ENCODE peak calls at places on chromosomes 13 and 19, in nine cellular contexts. O is A549, K is colonic mucosa, N is heart left ventricle, R is fibroblast of the aortic adventitia, M is suprapubic skin, V is neural crest cell, P is HFFc6, I is dorsolateral prefrontal cortex. Z is an unnamed sample.

GRCh38 chr19:38736413-38737280 is 7.6 kb downstream of the CAPN12 start:
- DNase-seq in M (no peak), V (no peak), R (no peak), N (peak), P (no peak), I (no peak), O (peak), K (peak), Z (peak)

GRCh38 chr13:107680115-107680514 is 535.2 kb downstream of the LIG4 start:
- DNase-seq in P (no peak), I (no peak), R (no peak), M (no peak), O (no peak), V (no peak), K (no peak), N (no peak), Z (no peak)

GRCh38 chr13:48801255-48801654 is 147.5 kb downstream of the CYSLTR2 start:
- DNase-seq in M (no peak), K (no peak), V (no peak), P (peak), I (no peak), N (no peak), O (no peak), R (peak), Z (no peak)

GRCh38 chr13:108093616-108094015 is 121.7 kb downstream of the LIG4 start:
- DNase-seq in K (no peak), P (no peak), R (no peak), I (no peak), V (no peak), M (no peak), N (no peak), O (no peak), Z (no peak)

GRCh38 chr13:21557995-21558394 is 46.0 kb downstream of the MICU2 start:
- DNase-seq in V (no peak), O (peak), P (peak), K (no peak), M (no peak), N (no peak), I (no peak), R (no peak), Z (no peak)

GRCh38 chr19:39307822-39308530 is 11.8 kb downstream of the IFNL1 start:
- DNase-seq in K (no peak), N (no peak), V (no peak), R (no peak), M (peak), P (no peak), I (no peak), O (no peak), Z (no peak)

GRCh38 chr19:46856062-46857022 is 4.5 kb upstream of the ARHGAP35 start:
- DNase-seq in O (peak), R (peak), N (peak), M (peak), P (peak), V (peak), I (peak), K (peak), Z (peak)

GRCh38 chr13:79128158-79128557 is 277.9 kb downstream of the RBM26 start:
- DNase-seq in K (no peak), O (peak), I (no peak), N (no peak), M (no peak), P (peak), V (no peak), R (peak), Z (no peak)

GRCh38 chr13:25587581-25587980 is 215.8 kb downstream of the ATP8A2 start:
- DNase-seq in K (no peak), P (no peak), I (no peak), O (no peak), V (no peak), M (no peak), R (no peak), N (no peak), Z (no peak)

DNA sequence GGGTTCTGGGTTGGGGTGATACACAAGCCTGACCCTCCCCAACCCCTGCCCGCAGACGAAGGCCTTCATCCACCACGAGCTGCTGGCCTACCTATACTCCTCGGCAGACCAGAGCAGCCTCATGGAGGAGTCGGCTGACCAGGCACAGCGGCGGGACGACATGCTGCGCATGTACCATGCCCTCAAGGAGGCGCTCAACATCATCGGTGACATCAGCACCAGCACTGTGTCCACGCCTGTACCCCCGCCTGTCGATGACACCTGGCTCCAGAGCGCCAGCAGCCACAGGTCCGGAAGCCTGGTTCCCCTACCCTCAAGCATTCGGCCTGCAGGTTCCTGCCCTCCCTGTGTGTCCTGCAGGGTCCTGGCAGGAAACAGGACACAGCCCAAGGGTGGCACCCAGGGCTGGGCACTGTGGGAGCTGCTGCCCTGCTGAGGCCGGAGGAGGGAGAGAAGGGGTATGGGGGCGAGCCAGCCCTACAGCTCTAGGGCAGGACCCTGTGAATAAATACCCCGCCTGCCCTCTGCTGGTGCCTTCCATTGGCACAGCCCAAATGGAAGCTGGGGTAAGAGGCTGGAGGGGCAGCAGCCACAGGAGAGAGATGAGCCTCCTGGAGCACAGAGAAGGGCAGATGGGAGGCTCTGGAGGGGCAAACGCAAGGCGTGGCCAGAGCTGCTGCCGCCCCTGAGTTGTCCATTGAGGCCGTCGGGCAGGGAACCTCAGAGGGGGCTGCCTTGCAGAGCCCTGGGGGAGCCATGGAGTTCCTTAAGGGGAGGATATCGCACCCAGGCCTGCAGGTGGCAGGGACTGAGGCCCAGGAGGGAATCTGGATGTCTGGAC is 6.8 kb downstream of the TMED1 start:
- DNase-seq in V (no peak), I (no peak), R (no peak), O (no peak), P (no peak), K (no peak), M (no peak), N (no peak), Z (no peak)
- TF ChIP-seq CTCF in V (peak), I (no peak), R (peak), O (peak), P (peak), K (no peak), M (no peak), N (no peak), Z (no peak)

GRCh38 chr19:4140237-4140711 is 13.2 kb upstream of the CREB3L3 start:
- DNase-seq in P (peak), N (no peak), O (peak), V (peak), K (peak), R (peak), M (no peak), I (peak), Z (no peak)
- TF ChIP-seq CTCF in P (peak), N (peak), O (peak), V (peak), K (peak), R (peak), M (peak), I (peak), Z (no peak)

GRCh38 chr19:56155124-56155687 is 14.1 kb downstream of the ZNF444 start:
- DNase-seq in P (no peak), I (peak), R (no peak), N (no peak), V (no peak), M (no peak), O (peak), K (no peak), Z (no peak)
- TF ChIP-seq CTCF in P (peak), I (no peak), R (peak), N (peak), V (peak), M (peak), O (peak), K (no peak), Z (no peak)

DNA sequence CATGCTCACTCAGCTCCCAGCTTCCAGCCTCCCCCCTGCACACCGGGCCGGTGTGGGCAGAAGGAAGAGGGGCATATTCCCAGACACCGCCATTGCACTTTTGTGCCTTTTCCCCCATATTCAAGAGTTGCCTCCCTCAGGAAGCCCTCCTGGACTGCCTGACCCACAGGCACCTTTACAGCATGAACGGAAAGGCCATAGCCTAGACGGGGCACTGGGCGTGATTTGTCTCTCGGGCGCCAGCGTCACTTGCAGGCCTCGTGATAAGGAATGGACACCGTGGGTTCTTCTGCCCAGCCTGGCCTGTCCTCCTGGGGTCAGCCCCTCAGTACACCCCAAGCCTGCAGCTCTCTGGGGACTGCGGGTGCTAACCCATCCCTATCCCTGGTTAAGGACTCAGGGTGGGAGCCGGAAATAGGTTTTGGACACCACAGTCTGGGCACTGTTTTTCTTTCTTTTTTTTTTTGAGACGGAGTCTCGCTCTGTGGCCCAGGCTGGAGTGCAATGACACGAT is 933 bp upstream of the UQCR11 start:
- DNase-seq in K (no peak), V (no peak), P (no peak), M (no peak), R (no peak), I (no peak), N (no peak), O (no peak), Z (no peak)
- TF ChIP-seq CTCF in K (no peak), V (no peak), P (peak), M (no peak), R (no peak), I (no peak), N (no peak), O (no peak), Z (no peak)

GRCh38 chr13:111241006-111241755 is 79.3 kb upstream of the TEX29 start:
- DNase-seq in N (no peak), M (no peak), K (no peak), V (no peak), P (no peak), I (peak), R (no peak), O (no peak), Z (no peak)

GRCh38 chr13:111239754-111240670 is 80.4 kb upstream of the TEX29 start:
- DNase-seq in P (no peak), N (no peak), I (no peak), M (no peak), V (no peak), O (no peak), K (no peak), R (no peak), Z (no peak)

GRCh38 chr13:111241862-111242261 is 78.6 kb upstream of the TEX29 start:
- DNase-seq in O (no peak), I (no peak), R (no peak), P (no peak), N (no peak), M (no peak), V (no peak), K (no peak), Z (no peak)

GRCh38 chr13:111243981-111244380 is 76.5 kb upstream of the TEX29 start:
- DNase-seq in K (no peak), I (no peak), O (no peak), M (no peak), P (no peak), N (no peak), R (no peak), V (no peak), Z (no peak)

GRCh38 chr13:111242585-111242984 is 77.9 kb upstream of the TEX29 start:
- DNase-seq in O (no peak), K (no peak), V (no peak), I (no peak), P (no peak), R (no peak), N (no peak), M (no peak), Z (no peak)
- TF ChIP-seq CTCF in O (no peak), K (no peak), V (no peak), I (no peak), P (no peak), R (no peak), N (no peak), M (no peak), Z (no peak)

DNA sequence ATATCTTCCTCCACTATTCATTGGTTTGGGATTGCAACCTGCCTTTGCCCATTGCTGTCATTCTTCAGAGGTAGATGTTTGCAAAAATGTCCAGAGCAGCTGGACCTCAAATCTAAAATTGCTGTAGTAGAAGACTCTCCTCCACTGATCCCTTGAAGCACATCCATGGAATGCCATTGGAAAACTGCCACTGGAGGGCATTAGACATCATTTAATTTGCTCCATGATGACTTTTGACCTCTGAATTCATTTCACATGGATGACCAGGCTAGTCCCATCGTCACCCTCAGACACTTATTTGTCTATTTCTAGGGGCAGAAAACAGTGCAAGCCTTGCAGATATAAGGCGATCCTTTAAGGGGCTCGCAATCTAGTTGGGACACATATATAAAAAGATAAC is 33.9 kb upstream of the FLT1 start:
- DNase-seq in N (no peak), O (no peak), P (no peak), M (no peak), K (no peak), R (no peak), I (no peak), V (no peak), Z (no peak)
- TF ChIP-seq CTCF in N (no peak), O (no peak), P (peak), M (no peak), K (peak), R (no peak), I (no peak), V (no peak), Z (no peak)

DNA sequence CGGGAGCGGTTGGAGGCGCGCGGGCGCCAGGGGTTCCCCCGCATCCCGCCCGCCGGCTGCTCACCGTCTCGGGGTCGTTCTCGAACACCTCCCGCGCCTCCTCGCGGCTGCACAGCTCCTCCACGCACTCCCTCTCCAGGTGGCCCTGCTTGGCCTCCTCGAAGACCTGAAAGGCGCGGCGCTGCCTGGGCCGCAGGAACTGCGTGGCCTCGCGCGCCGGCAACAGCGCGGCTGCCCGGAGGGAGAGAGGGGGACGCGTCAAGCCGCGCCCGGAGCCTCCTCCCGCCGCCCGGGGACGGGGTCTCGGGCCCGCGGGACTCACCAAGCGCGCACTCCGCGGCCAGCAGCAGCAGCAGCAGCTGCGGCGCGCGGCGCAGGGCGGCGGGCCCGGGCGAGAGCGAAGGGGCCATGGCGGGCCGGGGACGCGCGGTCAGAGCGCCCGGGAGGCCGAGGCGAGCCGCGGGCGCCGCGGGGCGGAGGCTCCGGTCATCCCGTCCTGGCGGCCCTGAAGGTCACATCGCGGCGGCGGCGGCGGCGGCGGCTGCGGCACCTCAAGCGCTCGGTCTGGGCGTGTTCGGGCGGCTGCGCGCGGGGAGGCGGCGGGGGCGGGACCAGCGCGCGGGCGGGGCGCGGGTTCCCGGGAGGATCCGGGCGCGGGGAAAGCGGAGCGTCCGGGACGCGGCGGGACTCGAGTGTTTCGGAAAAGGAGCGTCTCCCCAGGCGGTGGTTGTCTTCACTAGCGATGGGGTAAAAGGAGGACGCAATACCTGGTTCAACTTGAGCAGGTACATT is at the start of gene GAS6:
- DNase-seq in V (peak), O (peak), M (peak), K (peak), N (peak), I (no peak), P (peak), R (peak), Z (no peak)
- TF ChIP-seq CTCF in V (no peak), O (peak), M (no peak), K (no peak), N (peak), I (no peak), P (peak), R (no peak), Z (no peak)

DNA sequence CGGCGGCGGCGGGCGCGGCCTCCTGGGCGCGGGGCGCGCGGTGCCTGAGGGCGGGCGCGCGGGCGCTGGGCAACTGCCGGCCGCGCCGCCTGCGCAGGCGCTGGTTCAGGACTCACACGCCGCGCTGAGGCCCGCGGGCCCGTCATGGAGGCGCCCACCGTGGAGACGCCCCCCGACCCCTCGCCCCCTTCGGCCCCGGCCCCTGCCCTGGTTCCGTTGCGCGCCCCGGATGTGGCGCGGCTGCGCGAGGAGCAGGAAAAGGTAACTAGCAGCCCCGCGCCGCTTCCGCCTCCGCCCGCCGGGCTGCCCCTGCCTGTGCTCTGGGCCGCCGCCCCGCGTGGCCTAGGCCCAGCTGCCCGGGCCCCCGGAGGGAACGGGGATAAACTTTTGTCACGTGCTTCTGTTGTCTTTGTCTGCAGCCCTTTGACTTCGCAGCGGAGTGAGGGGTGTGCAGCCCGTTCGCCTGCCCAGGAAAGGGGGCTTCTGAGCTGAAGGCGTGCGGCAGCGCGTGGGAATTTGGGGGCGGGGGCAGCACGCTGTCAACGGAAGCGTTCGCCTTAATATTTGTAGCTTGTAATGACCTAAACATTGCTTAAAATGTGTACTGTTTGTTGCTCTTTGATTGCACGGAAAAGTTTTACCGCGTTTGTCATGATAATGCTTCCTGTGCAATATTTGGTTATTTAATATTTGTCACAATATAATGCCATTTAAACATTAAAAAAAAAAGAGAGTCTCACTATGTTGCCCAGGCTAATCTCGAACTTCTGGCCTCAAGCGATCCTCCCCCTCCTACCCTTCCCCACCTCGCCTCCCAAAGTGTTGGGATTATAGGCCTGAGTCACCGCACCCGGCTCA is 594 bp downstream of the URI1 start:
- DNase-seq in V (peak), M (no peak), I (peak), P (no peak), O (no peak), N (peak), R (peak), K (peak), Z (no peak)
- TF ChIP-seq CTCF in V (no peak), M (no peak), I (no peak), P (no peak), O (no peak), N (no peak), R (no peak), K (no peak), Z (no peak)

GRCh38 chr19:56721714-56722113 is 50.2 kb upstream of the ZNF835 start:
- DNase-seq in M (no peak), I (no peak), O (no peak), N (no peak), K (no peak), V (no peak), P (no peak), R (no peak), Z (no peak)

GRCh38 chr19:56727731-56728130 is 56.2 kb upstream of the ZNF835 start:
- DNase-seq in I (peak), N (no peak), M (no peak), K (no peak), R (no peak), P (no peak), O (no peak), V (no peak), Z (no peak)

GRCh38 chr19:56720281-56720680 is 48.7 kb upstream of the ZNF835 start:
- DNase-seq in I (peak), K (no peak), R (no peak), M (no peak), O (no peak), N (no peak), P (no peak), V (no peak), Z (no peak)

GRCh38 chr19:56725829-56726424 is 54.4 kb upstream of the ZNF835 start:
- DNase-seq in I (no peak), K (no peak), V (no peak), R (no peak), P (no peak), N (no peak), O (peak), M (no peak), Z (no peak)
- TF ChIP-seq CTCF in I (peak), K (no peak), V (no peak), R (no peak), P (peak), N (no peak), O (no peak), M (no peak), Z (no peak)

GRCh38 chr13:96996097-96996496 is 1.8 kb upstream of the OXGR1 start:
- DNase-seq in V (no peak), M (no peak), I (no peak), P (no peak), N (no peak), O (no peak), R (no peak), K (no peak), Z (no peak)

GRCh38 chr13:96994849-96995243 is 570 bp upstream of the OXGR1 start:
- DNase-seq in I (no peak), O (no peak), P (no peak), N (no peak), R (no peak), V (no peak), K (no peak), M (no peak), Z (no peak)

GRCh38 chr13:96993660-96994029 is 631 bp downstream of the OXGR1 start:
- DNase-seq in R (no peak), M (no peak), I (no peak), V (no peak), O (no peak), P (no peak), N (no peak), K (no peak), Z (no peak)

GRCh38 chr13:96992633-96993032 is 1.6 kb downstream of the OXGR1 start:
- DNase-seq in P (no peak), K (no peak), N (no peak), R (no peak), V (no peak), I (no peak), O (no peak), M (no peak), Z (no peak)

GRCh38 chr13:96994030-96994848 is at the start of gene OXGR1:
- DNase-seq in P (no peak), R (no peak), O (no peak), K (peak), I (no peak), M (peak), N (no peak), V (peak), Z (no peak)
- TF ChIP-seq CTCF in P (no peak), R (no peak), O (no peak), K (no peak), I (no peak), M (no peak), N (no peak), V (no peak), Z (no peak)

Z was measured in lower leg skin.